ENCODE peak calls at places on chromosomes 12 and 14, in ten cellular contexts. L, E, X, J, P, Z, Q, V, W and A are unnamed samples. For H3K9me3 and H3K4me1, the result is how much of the 10 kb centered on the place peaks cover.

GRCh38 chr12:115297445-115297844 is 613.5 kb upstream of the TBX3 start:
- DNase-seq in L (no peak), E (no peak), X (no peak), J (no peak), P (no peak), Z (no peak), Q (no peak), V (no peak), W (no peak), A (no peak)

GRCh38 chr12:124645530-124646244 is 78.3 kb upstream of the NCOR2 start:
- DNase-seq in L (no peak), E (no peak), X (no peak), J (no peak), P (no peak), Z (no peak), Q (no peak), V (no peak), W (no peak), A (no peak)

GRCh38 chr14:101043891-101044290 is 140.4 kb upstream of the RTL1 start:
- DNase-seq in L (no peak), E (no peak), X (no peak), J (no peak), P (no peak), Z (peak), Q (no peak), V (no peak), W (no peak), A (no peak)

GRCh38 chr12:123533672-123534643 is at the start of gene RILPL1:
- DNase-seq in L (peak), E (peak), X (peak), J (peak), P (peak), Z (peak), Q (peak), V (peak), W (peak), A (peak)

GRCh38 chr12:29580971-29581370 is 83.5 kb upstream of the OVCH1 start:
- DNase-seq in L (no peak), E (no peak), X (no peak), J (no peak), P (no peak), Z (no peak), Q (no peak), V (no peak), W (no peak), A (no peak)

GRCh38 chr14:104435147-104436046 is 144.2 kb upstream of the C14orf180 start:
- DNase-seq in L (no peak), E (no peak), X (no peak), J (no peak), P (no peak), Z (no peak), Q (peak), V (no peak), W (no peak), A (no peak)

GRCh38 chr14:90522585-90523191 is 125.9 kb downstream of the CALM1 start:
- DNase-seq in L (no peak), E (no peak), X (no peak), J (peak), P (no peak), Z (peak), Q (peak), V (no peak), W (peak), A (no peak)

GRCh38 chr14:104190396-104191000 is 52.1 kb downstream of the KIF26A start:
- DNase-seq in L (no peak), E (no peak), X (no peak), J (no peak), P (no peak), Z (peak), Q (peak), V (no peak), W (no peak), A (no peak)

GRCh38 chr12:57868870-57869609 is 22.5 kb upstream of the CTDSP2 start:
- DNase-seq in L (no peak), E (no peak), X (no peak), J (no peak), P (no peak), Z (peak), Q (peak), V (no peak), W (no peak), A (no peak)

GRCh38 chr12:53252349-53252916 is 15.7 kb upstream of the ESPL1 start:
- DNase-seq in L (no peak), E (no peak), X (no peak), J (no peak), P (peak), Z (peak), Q (no peak), V (no peak), W (peak), A (no peak)

GRCh38 chr14:74599201-74599809 is 12.7 kb downstream of the LTBP2 start:
- DNase-seq in L (no peak), E (peak), X (no peak), J (no peak), P (no peak), Z (peak), Q (no peak), V (no peak), W (no peak), A (no peak)

GRCh38 chr12:716506-716905 is 35.9 kb upstream of the WNK1 start:
- DNase-seq in L (no peak), E (no peak), X (peak), J (peak), P (no peak), Z (no peak), Q (no peak), V (no peak), W (peak), A (no peak)

GRCh38 chr12:32126720-32127119 is 20.1 kb downstream of the BICD1 start:
- DNase-seq in L (no peak), E (no peak), X (no peak), J (peak), P (no peak), Z (no peak), Q (no peak), V (no peak), W (no peak), A (no peak)

GRCh38 chr14:59018978-59019377 is 169.5 kb upstream of the DAAM1 start:
- DNase-seq in L (no peak), E (no peak), X (no peak), J (no peak), P (no peak), Z (no peak), Q (no peak), V (no peak), W (no peak), A (no peak)

GRCh38 chr14:60648169-60648933 is 926 bp downstream of the SIX1 start:
- DNase-seq in L (no peak), E (no peak), X (no peak), J (no peak), P (peak), Z (peak), Q (peak), V (no peak), W (no peak), A (no peak)

GRCh38 chr12:34599530-34600513 is 577.5 kb downstream of the ALG10 start:
- DNase-seq in L (no peak), E (no peak), X (no peak), J (no peak), P (no peak), Z (peak), Q (peak), V (no peak), W (no peak), A (no peak)
- H3K9me3 ChIP-seq in L (under half), E (under half), X (under half), J (under half), P (under half), Z (half or more), Q (under half), V (under half), W (half or more), A (under half)

GRCh38 chr14:93747560-93747959 is 40.7 kb downstream of the PRIMA1 start:
- DNase-seq in L (no peak), E (no peak), X (no peak), J (no peak), P (no peak), Z (no peak), Q (no peak), V (no peak), W (no peak), A (no peak)
- H3K4me1 ChIP-seq in L (under half), E (under half), X (under half), J (under half), P (under half), Z (under half), Q (under half), V (under half), W (half or more), A (under half)

GRCh38 chr14:69042309-69043006 is 63.4 kb upstream of the ACTN1 start:
- DNase-seq in L (no peak), E (no peak), X (no peak), J (no peak), P (no peak), Z (no peak), Q (no peak), V (no peak), W (no peak), A (no peak)
- H3K27ac ChIP-seq in L (no peak), E (no peak), X (no peak), J (no peak), P (peak), Z (peak), Q (peak), V (no peak), W (peak), A (no peak)

GRCh38 chr14:56172074-56172473 is 53.9 kb downstream of the PELI2 start:
- DNase-seq in L (no peak), E (no peak), X (no peak), J (no peak), P (no peak), Z (no peak), Q (peak), V (no peak), W (no peak), A (no peak)

GRCh38 chr14:56170877-56171422 is 52.7 kb downstream of the PELI2 start:
- DNase-seq in L (no peak), E (no peak), X (no peak), J (no peak), P (no peak), Z (no peak), Q (no peak), V (no peak), W (no peak), A (no peak)

GRCh38 chr14:56173360-56173922 is 55.2 kb downstream of the PELI2 start:
- DNase-seq in L (no peak), E (no peak), X (no peak), J (no peak), P (no peak), Z (no peak), Q (no peak), V (no peak), W (no peak), A (no peak)

GRCh38 chr14:56170028-56170427 is 51.8 kb downstream of the PELI2 start:
- DNase-seq in L (no peak), E (peak), X (no peak), J (peak), P (no peak), Z (no peak), Q (no peak), V (no peak), W (no peak), A (no peak)

GRCh38 chr14:56172571-56172971 is 54.4 kb downstream of the PELI2 start:
- DNase-seq in L (no peak), E (peak), X (no peak), J (peak), P (no peak), Z (no peak), Q (no peak), V (no peak), W (no peak), A (no peak)
- H3K9me3 ChIP-seq in L (under half), E (under half), X (under half), J (under half), P (under half), Z (under half), Q (under half), V (under half), W (under half), A (under half)

DNA sequence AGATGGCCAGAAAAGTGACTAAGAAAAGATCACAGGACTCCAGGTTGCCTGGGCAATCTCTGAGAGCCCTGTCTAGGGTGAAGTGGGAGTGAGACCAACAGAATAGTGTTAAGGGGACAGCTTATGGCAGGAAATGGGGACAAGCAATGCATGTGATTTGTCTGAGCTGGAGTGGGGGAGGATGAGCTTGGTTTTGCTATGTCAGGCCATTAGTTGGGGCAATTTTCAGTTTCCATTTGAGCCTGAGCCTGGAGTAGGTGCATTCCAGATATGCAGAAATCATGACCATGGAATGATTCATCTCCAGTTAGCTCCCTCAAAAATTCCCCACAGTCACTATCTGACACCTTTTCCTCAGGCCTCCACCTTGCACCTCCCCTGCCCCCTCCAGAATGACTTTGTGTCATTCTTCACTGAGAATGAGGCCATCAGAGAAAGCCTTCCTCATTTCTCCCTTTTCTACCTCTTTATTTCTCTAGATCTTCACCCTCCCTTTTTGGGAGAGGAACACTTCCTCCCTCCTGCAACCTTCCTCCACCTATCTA is 150.9 kb upstream of the PLEKHG7 start:
- DNase-seq in L (no peak), E (no peak), X (no peak), J (peak), P (peak), Z (no peak), Q (no peak), V (no peak), W (no peak), A (no peak)
- H3K4me1 ChIP-seq in L (under half), E (under half), X (under half), J (under half), P (under half), Z (under half), Q (under half), V (under half), W (under half), A (under half)

DNA sequence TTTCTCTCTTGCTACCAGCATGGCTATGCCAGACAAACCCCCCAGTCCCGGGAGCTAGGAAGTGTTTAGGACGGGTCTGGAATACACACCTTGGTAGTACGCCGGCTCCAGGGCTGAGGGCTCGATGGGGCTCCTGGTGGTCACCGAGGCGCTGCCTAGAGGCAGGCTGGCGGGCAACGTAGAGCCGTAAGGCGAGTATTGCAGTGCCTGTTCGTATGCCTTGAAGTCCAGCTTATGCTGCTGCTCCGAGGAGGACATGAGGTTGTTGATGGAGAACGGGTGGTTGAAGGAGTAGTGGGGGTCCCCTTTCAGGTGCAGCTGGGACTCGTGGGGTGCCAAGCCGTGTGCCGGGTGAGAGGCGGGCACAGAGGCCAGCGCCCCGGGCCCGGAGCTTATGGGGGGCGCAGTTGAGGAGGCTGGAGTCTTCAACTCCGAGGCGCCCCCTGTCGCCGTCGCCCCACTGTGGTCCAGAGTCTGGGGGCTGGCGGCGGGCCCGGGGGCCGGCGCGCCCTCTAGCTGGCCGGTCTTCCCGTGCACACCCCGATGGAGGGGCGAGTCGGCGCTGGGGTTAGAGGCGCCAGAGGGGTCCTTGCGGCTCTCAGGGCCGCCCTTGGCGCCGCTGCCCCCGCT is 3.6 kb downstream of the FOXA1 start:
- DNase-seq in L (no peak), E (no peak), X (no peak), J (no peak), P (no peak), Z (peak), Q (peak), V (no peak), W (no peak), A (no peak)
- H3K27ac ChIP-seq in L (no peak), E (no peak), X (no peak), J (no peak), P (peak), Z (peak), Q (peak), V (no peak), W (no peak), A (no peak)